ENCODE peak calls at places on chromosome 19, in six cellular contexts. O is EL; S is activated naive CD4-positive, alpha-beta T cell treated with anti-CD3 and anti-CD28 coated beads, Interleukin-2, amount 10 ng/mL, durations not matched to agents 7 days and 5 days; B is Caco-2; Z is NCI-H187 treated with DMSO at 0.1 percent for 48 hours; F is ovary. D is an unnamed sample.

GRCh38 chr19:7647156-7647555 is 10.2 kb downstream of the STXBP2 start:
- DNase-seq in S (no peak), B (no peak), O (no peak), Z (no peak), F (no peak), D (no peak)

GRCh38 chr19:40284501-40285352 is at the start of gene AKT2:
- DNase-seq in F (peak), Z (no peak), B (no peak), S (peak), O (peak), D (peak)

GRCh38 chr19:489418-490196 is 6.7 kb upstream of the MADCAM1 start:
- DNase-seq in S (no peak), O (peak), F (no peak), B (no peak), Z (no peak), D (peak)

GRCh38 chr19:1237754-1238372 is at the start of gene CBARP:
- DNase-seq in B (no peak), F (peak), Z (no peak), S (peak), O (peak), D (peak)

GRCh38 chr19:19461671-19462622 is 53.4 kb downstream of the TSSK6 start:
- DNase-seq in Z (no peak), F (peak), O (no peak), S (peak), B (no peak), D (no peak)

GRCh38 chr19:2034729-2035589 is 16.1 kb downstream of the MKNK2 start:
- DNase-seq in Z (no peak), B (peak), O (peak), S (peak), F (peak), D (peak)

GRCh38 chr19:290539-291521 is at the start of gene PLPP2:
- DNase-seq in Z (no peak), F (no peak), S (no peak), B (peak), O (peak), D (peak)

GRCh38 chr19:46073268-46073922 is 32.6 kb upstream of the IGFL4 start:
- DNase-seq in O (no peak), Z (no peak), B (no peak), F (no peak), S (no peak), D (peak)

GRCh38 chr19:19214892-19215291 is 3.1 kb downstream of the NCAN start:
- DNase-seq in F (peak), S (peak), Z (no peak), O (peak), B (peak), D (peak)

GRCh38 chr19:42255766-42256750 is 1.1 kb upstream of the ERF start:
- DNase-seq in F (peak), S (peak), O (peak), B (no peak), Z (no peak), D (peak)

GRCh38 chr19:7869910-7870511 is 4.2 kb downstream of the PRR36 start:
- DNase-seq in O (peak), F (peak), B (peak), Z (no peak), S (peak), D (peak)

GRCh38 chr19:29680937-29681336 is 15.7 kb downstream of the PLEKHF1 start:
- DNase-seq in S (no peak), B (no peak), O (no peak), Z (no peak), F (no peak), D (no peak)

GRCh38 chr19:38073806-38074685 is 150.0 kb downstream of the DPF1 start:
- DNase-seq in B (no peak), S (no peak), O (no peak), F (no peak), Z (no peak), D (no peak)

GRCh38 chr19:43765109-43765876 is 10.5 kb upstream of the SMG9 start:
- DNase-seq in S (peak), F (no peak), B (peak), O (peak), Z (no peak), D (peak)

GRCh38 chr19:16608290-16608704 is 19.7 kb downstream of the MED26 start:
- DNase-seq in S (no peak), B (no peak), F (no peak), Z (no peak), O (peak), D (peak)

GRCh38 chr19:15357906-15358305 is 21.7 kb downstream of the AKAP8 start:
- DNase-seq in Z (no peak), F (no peak), S (no peak), B (no peak), O (no peak), D (no peak)

GRCh38 chr19:13160557-13160956 is 10.3 kb downstream of the IER2 start:
- DNase-seq in S (no peak), Z (no peak), B (no peak), O (peak), F (no peak), D (peak)

GRCh38 chr19:47786566-47786965 is 8.1 kb downstream of the SELENOW start:
- DNase-seq in S (no peak), Z (no peak), B (no peak), O (no peak), F (no peak), D (no peak)

GRCh38 chr19:39297931-39298634 is 1.9 kb downstream of the IFNL1 start:
- DNase-seq in B (no peak), O (no peak), S (peak), F (no peak), Z (no peak), D (no peak)

GRCh38 chr19:1355258-1355973 is 28.3 kb upstream of the NDUFS7 start:
- DNase-seq in S (no peak), F (no peak), Z (no peak), O (no peak), B (no peak), D (peak)

GRCh38 chr19:4529924-4530522 is 5.0 kb downstream of the PLIN5 start:
- DNase-seq in S (no peak), F (no peak), O (no peak), Z (no peak), B (no peak), D (no peak)